ENCODE peak calls at places on chromosomes 13 and 19, in four cellular contexts. A is breast epithelium, Y is lower leg skin, Q is A549. D is an unnamed sample.

GRCh38 chr19:58196911-58197616 is 14.2 kb downstream of the ZNF274 start:
- DNase-seq in A (no peak), Y (no peak), Q (no peak), D (peak)

GRCh38 chr13:80118507-80118906 is 222.4 kb downstream of the SPRY2 start:
- DNase-seq in A (no peak), Y (no peak), Q (no peak), D (no peak)

GRCh38 chr19:20371911-20372310 is 193.7 kb downstream of the ZNF737 start:
- DNase-seq in A (no peak), Y (no peak), Q (no peak), D (no peak)

GRCh38 chr13:20125129-20125782 is 35.6 kb downstream of the GJA3 start:
- DNase-seq in A (no peak), Y (peak), Q (no peak), D (no peak)

GRCh38 chr13:44230071-44230470 is 143.6 kb upstream of the SERP2 start:
- DNase-seq in A (no peak), Y (no peak), Q (no peak), D (no peak)

GRCh38 chr13:60591348-60591747 is 194.3 kb downstream of the TDRD3 start:
- DNase-seq in A (no peak), Y (no peak), Q (no peak), D (no peak)

GRCh38 chr19:58182989-58183821 is at the start of gene ZNF274:
- DNase-seq in A (peak), Y (peak), Q (peak), D (peak)

GRCh38 chr13:42355118-42355840 is 83.3 kb downstream of the AKAP11 start:
- DNase-seq in A (no peak), Y (no peak), Q (no peak), D (no peak)

GRCh38 chr13:36872621-36873020 is 47.4 kb downstream of the SMAD9 start:
- DNase-seq in A (no peak), Y (no peak), Q (no peak), D (no peak)

GRCh38 chr13:109698779-109699178 is 87.6 kb downstream of the IRS2 start:
- DNase-seq in A (no peak), Y (no peak), Q (no peak), D (no peak)

GRCh38 chr13:36344886-36345437 is 1.2 kb downstream of the SPART start:
- DNase-seq in A (no peak), Y (no peak), Q (no peak), D (peak)

GRCh38 chr13:41713405-41713804 is 247.5 kb downstream of the VWA8 start:
- DNase-seq in A (no peak), Y (no peak), Q (no peak), D (no peak)

GRCh38 chr19:661427-662196 is 1.4 kb downstream of the RNF126 start:
- DNase-seq in A (no peak), Y (no peak), Q (no peak), D (peak)

GRCh38 chr13:67990868-67991267 is 760.7 kb upstream of the PCDH9 start:
- DNase-seq in A (no peak), Y (no peak), Q (no peak), D (no peak)

DNA sequence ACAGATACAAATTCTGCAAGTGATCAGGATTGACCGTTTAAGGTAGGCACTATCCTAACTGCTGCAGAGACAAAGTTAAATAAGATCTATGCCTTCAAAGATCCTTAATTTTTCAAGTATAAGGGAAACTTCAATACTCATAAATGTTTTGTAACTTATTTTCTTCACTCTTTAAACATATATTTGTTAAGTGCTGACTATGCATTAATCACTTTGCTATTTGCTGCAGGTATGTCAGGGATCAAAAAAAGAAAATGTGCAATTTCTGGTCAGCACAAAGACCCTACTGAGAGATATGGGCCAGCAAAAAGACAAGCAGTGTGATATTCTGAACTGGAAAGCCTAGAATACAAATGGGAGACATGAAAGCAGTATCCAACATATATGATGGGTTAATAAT is 756.1 kb upstream of the PCDH9 start:
- DNase-seq in A (no peak), Y (no peak), Q (no peak), D (no peak)
- TF ChIP-seq POLR2A in A (no peak), Y (no peak), Q (no peak), D (no peak)

GRCh38 chr19:46718934-46719551 is 2.1 kb upstream of the PRKD2 start:
- DNase-seq in A (no peak), Y (no peak), Q (no peak), D (no peak)
- TF ChIP-seq POLR2A in A (no peak), Y (no peak), Q (no peak), D (no peak)

DNA sequence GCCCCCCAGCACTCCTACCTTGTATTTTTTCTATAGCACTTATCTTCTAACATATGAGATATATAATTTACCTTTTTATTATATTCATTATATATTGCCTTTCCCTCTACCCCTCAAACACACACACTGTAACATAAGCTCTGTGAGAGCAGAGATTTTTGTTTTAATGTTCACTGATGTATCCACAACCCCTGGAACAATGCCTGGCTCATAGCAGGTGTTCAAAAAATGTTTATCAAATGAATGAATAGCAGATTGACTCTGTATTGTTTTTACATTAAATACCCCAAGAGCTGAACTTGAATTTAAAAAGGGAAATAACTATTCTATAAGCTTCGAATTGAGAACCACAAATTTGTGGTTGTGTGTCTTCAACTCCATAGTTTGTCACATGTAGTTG is 11.0 kb downstream of the POLR1D start:
- DNase-seq in A (no peak), Y (no peak), Q (no peak), D (no peak)
- TF ChIP-seq POLR2A in A (no peak), Y (no peak), Q (no peak), D (no peak)

GRCh38 chr19:44212250-44212864 is at the start of gene ZNF227:
- DNase-seq in A (peak), Y (peak), Q (peak), D (peak)
- TF ChIP-seq POLR2A in A (no peak), Y (no peak), Q (peak), D (peak)

GRCh38 chr13:48244159-48244558 is 11.2 kb downstream of the ITM2B start:
- DNase-seq in A (no peak), Y (no peak), Q (no peak), D (no peak)

GRCh38 chr13:48246097-48246496 is 13.1 kb downstream of the ITM2B start:
- DNase-seq in A (no peak), Y (no peak), Q (no peak), D (no peak)

GRCh38 chr13:48236528-48237353 is 3.7 kb downstream of the ITM2B start:
- DNase-seq in A (no peak), Y (no peak), Q (no peak), D (peak)

GRCh38 chr13:48241651-48242050 is 8.6 kb downstream of the ITM2B start:
- DNase-seq in A (no peak), Y (no peak), Q (no peak), D (no peak)

GRCh38 chr13:48242677-48243076 is 9.7 kb downstream of the ITM2B start:
- DNase-seq in A (no peak), Y (no peak), Q (no peak), D (no peak)
- TF ChIP-seq POLR2A in A (no peak), Y (no peak), Q (no peak), D (no peak)

DNA sequence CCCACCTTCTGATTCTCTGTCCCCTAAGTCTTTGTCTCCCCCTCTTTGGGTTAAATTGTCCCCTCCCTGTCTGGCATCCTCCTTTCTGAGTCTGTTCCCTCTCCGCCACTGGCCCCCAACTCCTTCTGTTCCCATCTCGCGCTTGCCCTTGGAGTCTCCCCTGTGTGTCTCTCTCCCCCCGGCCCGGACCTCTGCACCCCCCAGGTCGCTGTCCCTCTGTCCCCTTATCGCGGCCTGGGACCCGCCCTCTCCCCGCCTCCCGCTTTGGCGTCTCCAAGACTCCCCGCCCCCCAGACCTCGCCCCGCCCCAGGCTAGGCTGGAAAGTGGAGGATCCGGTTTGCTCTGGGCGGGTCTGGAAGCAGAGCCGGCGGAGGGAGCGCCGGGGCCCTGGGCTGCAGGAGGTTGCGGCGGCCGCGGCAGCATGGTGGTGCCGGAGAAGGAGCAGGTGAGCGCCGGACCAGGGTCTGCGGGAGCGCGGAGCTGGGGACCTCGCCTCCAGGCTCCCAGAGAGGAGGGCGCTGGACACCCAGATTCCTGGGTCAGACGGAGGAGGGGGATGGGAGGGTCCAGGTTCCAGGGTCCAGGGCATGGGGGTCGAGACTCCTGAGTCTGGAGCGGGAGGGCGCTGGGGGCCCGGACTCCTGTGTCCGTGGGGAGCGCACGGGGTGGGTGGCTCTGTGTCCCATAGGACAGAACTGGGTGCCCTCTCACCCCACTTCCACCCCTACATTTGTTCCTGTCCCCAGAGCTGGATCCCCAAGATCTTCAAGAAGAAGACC is at the start of gene TRPM4:
- DNase-seq in A (peak), Y (peak), Q (peak), D (peak)
- TF ChIP-seq POLR2A in A (peak), Y (no peak), Q (peak), D (no peak)

GRCh38 chr19:51891193-51891747 is 3.5 kb upstream of the ZNF577 start:
- DNase-seq in A (no peak), Y (no peak), Q (no peak), D (peak)

GRCh38 chr19:51889934-51890333 is 2.2 kb upstream of the ZNF577 start:
- DNase-seq in A (no peak), Y (no peak), Q (no peak), D (no peak)

GRCh38 chr19:51882518-51882917 is 5.2 kb downstream of the ZNF577 start:
- DNase-seq in A (no peak), Y (no peak), Q (no peak), D (no peak)

GRCh38 chr19:51884713-51885112 is 3.0 kb downstream of the ZNF577 start:
- DNase-seq in A (no peak), Y (no peak), Q (no peak), D (no peak)

DNA sequence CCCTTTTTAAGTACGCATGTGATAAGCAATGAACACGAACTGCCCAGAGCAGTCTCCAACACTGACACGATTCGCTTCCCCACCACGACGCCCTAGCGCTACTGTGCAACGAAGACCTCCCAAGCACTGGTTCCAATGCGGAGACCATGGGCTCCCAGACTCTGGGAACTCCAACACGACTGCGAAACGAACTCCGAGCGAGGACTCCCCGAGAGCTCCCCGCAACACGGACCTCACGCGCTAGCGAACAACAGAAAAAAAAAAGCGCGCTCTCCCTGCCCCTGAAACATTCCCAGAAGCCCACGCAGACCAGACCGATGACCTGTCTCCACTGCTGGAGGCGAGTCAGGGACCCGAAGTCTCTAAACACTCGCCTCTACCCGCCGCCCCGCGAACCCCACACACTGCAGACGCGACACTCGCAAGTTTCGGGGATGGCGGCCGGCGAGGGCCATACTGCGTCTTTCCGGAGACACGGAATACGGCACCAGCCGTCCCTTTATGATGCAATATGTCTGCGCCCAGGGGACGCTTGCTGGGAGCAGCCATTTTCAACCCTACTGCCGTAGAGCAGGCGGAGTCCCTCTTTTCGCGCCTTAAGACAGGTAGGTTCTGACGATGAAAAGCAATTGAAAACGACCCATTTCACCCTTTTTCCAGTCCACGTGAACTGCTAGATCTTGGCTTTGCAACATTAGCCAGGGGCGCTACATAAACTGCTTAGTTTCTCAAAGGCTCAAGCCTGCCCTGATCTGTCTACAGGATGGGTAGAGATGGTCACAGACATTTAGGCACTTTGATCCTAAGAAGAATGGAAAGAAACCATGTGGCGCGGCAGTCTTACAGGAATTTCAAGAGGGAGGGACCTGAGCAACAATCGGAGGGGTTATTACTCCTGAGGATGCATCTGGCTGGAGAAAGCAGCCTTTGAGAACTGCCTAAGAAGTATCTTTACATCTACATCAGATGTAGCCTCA is at the start of gene ZNF577:
- DNase-seq in A (peak), Y (peak), Q (no peak), D (peak)
- TF ChIP-seq POLR2A in A (no peak), Y (no peak), Q (no peak), D (peak)

DNA sequence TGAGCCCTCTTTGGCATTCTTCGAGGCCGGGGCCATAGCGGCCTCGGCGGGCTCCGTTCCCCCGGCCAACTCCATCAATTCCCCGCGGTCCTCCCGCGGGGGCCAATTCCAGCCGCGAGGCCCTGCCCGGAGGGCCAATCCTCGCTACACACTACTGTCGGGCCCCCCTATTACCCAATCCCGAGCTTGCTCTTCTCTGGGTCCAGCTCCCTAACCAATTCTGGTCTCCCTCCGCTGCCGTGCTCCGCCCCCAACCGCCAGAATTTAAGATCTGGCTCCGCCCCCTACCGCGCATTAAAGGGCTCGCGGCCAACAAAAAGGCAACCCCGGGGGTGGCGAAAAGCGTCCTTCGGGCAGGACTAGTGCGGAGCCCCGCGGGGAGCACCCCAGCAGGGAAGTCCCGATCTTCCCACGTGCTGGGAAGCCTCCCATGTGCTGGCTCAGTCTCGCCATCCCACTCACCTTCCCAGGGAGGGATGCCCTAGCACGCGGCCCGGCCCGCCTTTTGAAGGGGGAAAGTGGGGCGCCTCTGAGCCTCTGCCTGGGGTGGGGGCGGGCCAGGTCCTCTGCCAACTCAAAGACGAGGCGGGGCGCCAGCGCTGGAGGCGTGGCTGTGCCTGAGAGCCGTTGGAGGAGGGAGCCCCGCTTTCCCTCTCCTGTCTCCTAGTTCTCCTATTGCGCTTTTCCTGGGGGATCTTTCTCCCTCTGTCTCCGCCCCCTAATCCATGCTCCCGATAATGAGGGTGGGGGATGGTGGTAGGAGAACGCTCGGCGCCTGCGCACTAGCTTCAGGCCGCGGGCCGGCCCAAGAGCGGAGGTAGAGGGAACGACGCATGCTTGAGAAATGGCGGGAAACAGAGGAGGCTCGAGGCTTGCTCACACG is 3.5 kb downstream of the LIPE start:
- DNase-seq in A (peak), Y (peak), Q (peak), D (peak)
- TF ChIP-seq POLR2A in A (no peak), Y (no peak), Q (no peak), D (peak)

D was measured in erythroblast.